ENCODE peak calls at places on chromosomes 7 and 10, in eight cellular contexts. K, B, I, W, J, Z, U and N are unnamed samples.

GRCh38 chr10:8596929-8597472 is 542.5 kb downstream of the GATA3 start:
- DNase-seq in B (no peak), J (no peak), W (no peak), Z (no peak), I (no peak), U (no peak), K (no peak), N (no peak)

GRCh38 chr10:113736576-113736975 is 14.9 kb upstream of the PLEKHS1 start:
- DNase-seq in Z (no peak), K (no peak), J (no peak), U (no peak), W (no peak), B (no peak), I (no peak), N (no peak)

GRCh38 chr10:48934672-48935071 is 5.0 kb downstream of the LRRC18 start:
- DNase-seq in W (no peak), I (no peak), Z (no peak), U (no peak), B (no peak), K (no peak), J (no peak), N (no peak)

GRCh38 chr10:70832852-70833542 is 17.2 kb downstream of the SGPL1 start:
- DNase-seq in W (peak; percentile 44), B (no peak), U (no peak), I (no peak), Z (no peak), J (no peak), K (no peak), N (peak; percentile 54)

GRCh38 chr10:29657719-29658274 is 23.0 kb upstream of the SVIL start:
- DNase-seq in I (no peak), W (no peak), B (no peak), U (peak; percentile 64), J (no peak), Z (no peak), K (no peak), N (no peak)

GRCh38 chr7:130912910-130913720 is 179.1 kb upstream of the KLF14 start:
- DNase-seq in J (peak; percentile 89), U (peak; percentile 62), B (peak; percentile 72), I (no peak), K (peak; percentile 93), W (peak; percentile 99), Z (peak; percentile 95), N (peak; percentile 93)

GRCh38 chr10:18719811-18720210 is 60.6 kb downstream of the ARL5B start:
- DNase-seq in U (no peak), I (no peak), J (no peak), Z (no peak), B (no peak), W (no peak), K (no peak), N (no peak)

GRCh38 chr10:95415631-95416031 is 124.8 kb upstream of the PDLIM1 start:
- DNase-seq in J (no peak), U (no peak), Z (no peak), B (no peak), I (no peak), W (peak; percentile 38), K (no peak), N (no peak)

GRCh38 chr10:61119573-61119972 is 175.6 kb upstream of the RHOBTB1 start:
- DNase-seq in Z (no peak), U (no peak), W (no peak), I (no peak), K (peak; percentile 29), J (no peak), B (no peak), N (no peak)